ENCODE peak calls at places on chromosomes 1 and 21, in ten cellular contexts. R is AG08396; N is amniotic stem cell; W is activated T-cell treated with anti-CD3 and anti-CD28 coated beads for 4 hours; M is endothelial cell; S is neural crest cell; C is KG1; F is AG20443; K is Calu3; O is stimulated activated CD8-positive, alpha-beta memory T cell treated with anti-CD3 and anti-CD28 coated beads, Interleukin-12 subunit alpha, Interleukin-12 subunit beta, amount 100 ng/mL, for 4 hours. Y is an unnamed sample.

GRCh38 chr1:3029991-3030662 is 8.9 kb downstream of the ACTRT2 start:
- DNase-seq in W (no peak), S (no peak), R (no peak), C (no peak), K (no peak), O (no peak), F (no peak), M (no peak), N (no peak), Y (no peak)

GRCh38 chr21:46229133-46229922 is 754 bp upstream of the LSS start:
- DNase-seq in M (no peak), C (peak; percentile 78), W (no peak), O (no peak), F (no peak), S (no peak), N (no peak), R (peak; percentile 26), K (no peak), Y (peak; percentile 86)

GRCh38 chr1:86018311-86018923 is 138.2 kb downstream of the COL24A1 start:
- DNase-seq in K (peak; percentile 35), W (no peak), N (no peak), F (peak; percentile 33), C (peak; percentile 28), R (peak; percentile 17), O (no peak), M (peak; percentile 35), S (peak; percentile 31), Y (peak; percentile 44)

GRCh38 chr1:51293898-51294515 is 36.4 kb downstream of the TTC39A start:
- DNase-seq in R (no peak), N (no peak), S (no peak), C (no peak), F (no peak), O (no peak), W (no peak), K (no peak), M (no peak), Y (no peak)

GRCh38 chr1:197399691-197400521 is 131.9 kb downstream of the CRB1 start:
- DNase-seq in O (no peak), N (peak; percentile 22), K (peak; percentile 52), C (peak; percentile 9), W (no peak), F (peak; percentile 42), M (peak; percentile 26), S (no peak), R (peak; percentile 42), Y (peak; percentile 59)

GRCh38 chr1:30919025-30919881 is 10.7 kb upstream of the SDC3 start:
- DNase-seq in K (no peak), O (no peak), R (peak; percentile 29), W (no peak), M (no peak), C (peak; percentile 37), N (no peak), F (no peak), S (no peak), Y (no peak)

GRCh38 chr21:31354604-31355443 is 10.8 kb upstream of the TIAM1 start:
- DNase-seq in W (peak; percentile 64), S (no peak), M (no peak), F (peak; percentile 67), O (peak; percentile 49), C (peak; percentile 17), R (no peak), K (peak; percentile 70), N (no peak), Y (no peak)

GRCh38 chr21:32795802-32796489 is 24.4 kb upstream of the PAXBP1 start:
- DNase-seq in R (no peak), S (no peak), M (no peak), N (no peak), F (no peak), C (no peak), W (no peak), O (no peak), K (no peak), Y (peak; percentile 53)

GRCh38 chr1:153659175-153659534 is 652 bp downstream of the SNAPIN start:
- DNase-seq in F (no peak), R (no peak), C (no peak), O (no peak), M (no peak), N (no peak), K (no peak), W (no peak), S (no peak), Y (no peak)

GRCh38 chr1:234208351-234208750 is 164.9 kb upstream of the COA6 start:
- DNase-seq in F (no peak), W (no peak), N (no peak), C (no peak), R (no peak), S (no peak), M (no peak), K (no peak), O (no peak), Y (no peak)

GRCh38 chr1:169119405-169119804 is 12.9 kb downstream of the ATP1B1 start:
- DNase-seq in K (no peak), O (no peak), R (peak; percentile 52), F (peak; percentile 49), W (no peak), C (no peak), N (no peak), M (no peak), S (no peak), Y (no peak)

GRCh38 chr1:214143015-214143775 is 137.8 kb upstream of the SMYD2 start:
- DNase-seq in N (no peak), W (no peak), M (no peak), R (no peak), K (no peak), C (no peak), S (no peak), F (no peak), O (no peak), Y (no peak)

GRCh38 chr1:155932085-155932484 is 2.1 kb downstream of the KHDC4 start:
- DNase-seq in F (no peak), K (no peak), W (no peak), N (no peak), C (no peak), M (no peak), R (no peak), S (no peak), O (no peak), Y (no peak)

GRCh38 chr1:240998441-240999015 is 358.5 kb downstream of the RGS7 start:
- DNase-seq in O (no peak), W (no peak), R (no peak), S (no peak), M (no peak), N (no peak), F (no peak), K (no peak), C (no peak), Y (no peak)

GRCh38 chr1:216044538-216044937 is 378.7 kb downstream of the USH2A start:
- DNase-seq in R (no peak), S (no peak), W (no peak), M (no peak), O (no peak), C (no peak), K (no peak), F (no peak), N (no peak), Y (no peak)

GRCh38 chr1:163170975-163171676 is 31.6 kb downstream of the RGS5 start:
- DNase-seq in O (no peak), K (peak; percentile 4), S (no peak), W (no peak), N (no peak), R (peak; percentile 12), M (no peak), C (no peak), F (peak; percentile 22), Y (peak; percentile 53)

GRCh38 chr21:45244799-45245340 is 42.8 kb downstream of the POFUT2 start:
- DNase-seq in O (no peak), R (no peak), K (no peak), F (no peak), S (no peak), N (no peak), C (no peak), W (no peak), M (no peak), Y (no peak)

GRCh38 chr1:28064064-28064463 is 24.3 kb downstream of the EYA3 start:
- DNase-seq in F (no peak), C (no peak), O (no peak), N (peak; percentile 47), K (no peak), M (no peak), R (no peak), S (no peak), W (no peak), Y (no peak)

GRCh38 chr1:164611754-164612642 is 53.0 kb downstream of the PBX1 start:
- DNase-seq in O (no peak), R (peak; percentile 30), S (peak; percentile 16), F (peak; percentile 47), W (no peak), K (peak; percentile 88), M (no peak), N (peak; percentile 42), C (no peak), Y (no peak)

GRCh38 chr1:104195395-104195794 is 445.7 kb downstream of the AMY1C start:
- DNase-seq in M (no peak), N (no peak), F (no peak), R (no peak), O (no peak), S (no peak), W (no peak), K (peak; percentile 3), C (no peak), Y (no peak)

GRCh38 chr21:15289896-15290841 is 225.4 kb upstream of the NRIP1 start:
- DNase-seq in K (peak; percentile 73), C (no peak), W (no peak), M (peak; percentile 8), O (no peak), S (peak; percentile 46), F (peak; percentile 21), N (no peak), R (no peak), Y (no peak)

GRCh38 chr1:50633465-50633864 is 210.2 kb upstream of the DMRTA2 start:
- DNase-seq in C (no peak), F (no peak), O (no peak), S (no peak), N (no peak), R (no peak), W (no peak), K (peak; percentile 20), M (no peak), Y (peak; percentile 31)

GRCh38 chr1:177737456-177737855 is 232.4 kb downstream of the SEC16B start:
- DNase-seq in W (no peak), M (no peak), R (no peak), F (no peak), N (no peak), C (no peak), O (no peak), S (no peak), K (no peak), Y (no peak)

GRCh38 chr1:94156226-94156625 is 35.3 kb upstream of the ABCA4 start:
- DNase-seq in S (no peak), K (no peak), O (no peak), C (no peak), N (no peak), M (no peak), R (no peak), W (no peak), F (no peak), Y (no peak)

GRCh38 chr1:167076136-167076710 is 14.0 kb downstream of the GPA33 start:
- DNase-seq in R (no peak), K (no peak), C (no peak), M (no peak), F (no peak), N (no peak), S (no peak), W (no peak), O (no peak), Y (no peak)

GRCh38 chr1:22582670-22583635 is 19.7 kb downstream of the EPHA8 start:
- DNase-seq in N (no peak), O (no peak), S (no peak), F (no peak), K (no peak), R (no peak), C (no peak), M (no peak), W (no peak), Y (peak; percentile 92)

GRCh38 chr1:176696109-176696508 is 233.1 kb downstream of the PAPPA2 start:
- DNase-seq in R (no peak), F (no peak), O (no peak), S (no peak), W (no peak), K (peak; percentile 7), M (no peak), N (no peak), C (no peak), Y (no peak)

GRCh38 chr1:180627411-180627810 is 4.4 kb upstream of the XPR1 start:
- DNase-seq in K (no peak), O (no peak), C (no peak), R (no peak), W (no peak), S (no peak), M (no peak), N (no peak), F (no peak), Y (no peak)

Y was measured in D341Med.